ENCODE peak calls at places on chromosome 17, in ten cellular contexts. T, Z, U, B, O, P, G, H, E and I are unnamed samples.

GRCh38 chr17:72661093-72661944 is 431.2 kb downstream of the SLC39A11 start:
- DNase-seq in T (no peak), Z (no peak), U (no peak), B (no peak), O (no peak), P (no peak), G (no peak), H (peak; percentile 97), E (no peak), I (peak; percentile 30)

GRCh38 chr17:31575043-31575442 is 183.6 kb downstream of the RAB11FIP4 start:
- DNase-seq in T (no peak), Z (no peak), U (no peak), B (no peak), O (no peak), P (no peak), G (no peak), H (no peak), E (no peak), I (no peak)

GRCh38 chr17:42153919-42154491 is 784 bp downstream of the RAB5C start:
- DNase-seq in T (no peak), Z (peak; percentile 48), U (no peak), B (no peak), O (no peak), P (peak; percentile 29), G (peak; percentile 29), H (no peak), E (no peak), I (no peak)

GRCh38 chr17:5584971-5585794 is 874 bp upstream of the NLRP1 start:
- DNase-seq in T (no peak), Z (no peak), U (no peak), B (no peak), O (no peak), P (no peak), G (peak; percentile 89), H (no peak), E (no peak), I (no peak)

GRCh38 chr17:64146418-64147109 is 16.6 kb upstream of the ERN1 start:
- DNase-seq in T (peak; percentile 93), Z (peak; percentile 80), U (peak; percentile 68), B (peak; percentile 64), O (peak; percentile 65), P (peak; percentile 79), G (peak; percentile 72), H (no peak), E (peak; percentile 65), I (peak; percentile 72)

GRCh38 chr17:34204402-34204801 is 50.7 kb upstream of the CCL2 start:
- DNase-seq in T (no peak), Z (no peak), U (no peak), B (no peak), O (no peak), P (no peak), G (no peak), H (no peak), E (no peak), I (no peak)

GRCh38 chr17:68646626-68647526 is 45.7 kb upstream of the FAM20A start:
- DNase-seq in T (no peak), Z (no peak), U (no peak), B (no peak), O (no peak), P (no peak), G (no peak), H (no peak), E (peak; percentile 60), I (no peak)

GRCh38 chr17:28684963-28685362 is 23.0 kb downstream of the SUPT6H start:
- DNase-seq in T (peak; percentile 48), Z (peak; percentile 92), U (no peak), B (peak; percentile 23), O (peak; percentile 35), P (peak; percentile 67), G (peak; percentile 16), H (no peak), E (no peak), I (no peak)

GRCh38 chr17:36089888-36090836 is at the start of gene CCL3:
- DNase-seq in T (no peak), Z (peak; percentile 54), U (no peak), B (peak; percentile 28), O (no peak), P (no peak), G (no peak), H (no peak), E (no peak), I (no peak)

GRCh38 chr17:67570797-67571196 is 146.9 kb upstream of the NOL11 start:
- DNase-seq in T (no peak), Z (no peak), U (no peak), B (no peak), O (no peak), P (no peak), G (no peak), H (no peak), E (no peak), I (no peak)

GRCh38 chr17:75776399-75777242 is 8.0 kb upstream of the UNK start:
- DNase-seq in T (peak; percentile 84), Z (peak; percentile 33), U (no peak), B (no peak), O (no peak), P (no peak), G (no peak), H (no peak), E (no peak), I (no peak)

GRCh38 chr17:50059256-50059655 is 3.3 kb downstream of the ITGA3 start:
- DNase-seq in T (no peak), Z (no peak), U (peak; percentile 22), B (no peak), O (no peak), P (peak; percentile 85), G (no peak), H (no peak), E (peak; percentile 64), I (no peak)

GRCh38 chr17:76848670-76849069 is 19.5 kb upstream of the MGAT5B start:
- DNase-seq in T (no peak), Z (no peak), U (no peak), B (no peak), O (no peak), P (no peak), G (no peak), H (no peak), E (no peak), I (no peak)
- TF ChIP-seq POLR2A in T (no peak), Z (no peak), U (no peak), B (no peak), O (no peak), P (no peak), G (no peak), H (no peak), E (no peak), I (no peak)

DNA sequence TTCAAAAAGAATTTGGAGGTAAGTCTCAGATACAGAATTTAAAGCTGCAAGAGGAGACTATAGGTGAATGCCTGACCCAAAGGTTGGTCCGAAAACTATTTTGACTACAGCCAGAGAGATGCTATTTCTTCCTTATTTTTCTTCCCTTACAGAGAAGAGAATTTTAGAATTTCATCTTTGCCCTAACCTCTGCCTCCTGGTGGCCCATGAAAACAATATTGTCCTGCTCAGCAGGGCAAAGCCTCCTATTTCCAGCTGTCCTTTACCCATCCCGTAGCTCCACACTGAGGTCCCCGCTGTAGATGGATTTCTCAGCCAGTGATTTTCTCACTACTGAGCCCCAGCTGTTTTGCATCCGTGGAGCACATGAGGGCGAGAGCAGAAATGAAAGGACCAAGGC is 24.6 kb downstream of the HOXB1 start:
- DNase-seq in T (no peak), Z (no peak), U (no peak), B (no peak), O (no peak), P (no peak), G (no peak), H (no peak), E (no peak), I (no peak)
- TF ChIP-seq CTCF in T (no peak), Z (no peak), U (no peak), B (no peak), O (no peak), P (no peak), G (no peak), H (peak; percentile 37), E (no peak), I (no peak)

GRCh38 chr17:8608001-8608400 is 22.5 kb downstream of the MYH10 start:
- DNase-seq in T (no peak), Z (no peak), U (no peak), B (no peak), O (no peak), P (no peak), G (no peak), H (no peak), E (no peak), I (no peak)

GRCh38 chr17:8599351-8600011 is 31.0 kb downstream of the MYH10 start:
- DNase-seq in T (no peak), Z (no peak), U (no peak), B (no peak), O (no peak), P (no peak), G (no peak), H (no peak), E (no peak), I (no peak)

GRCh38 chr17:8606415-8606814 is 24.1 kb downstream of the MYH10 start:
- DNase-seq in T (no peak), Z (no peak), U (no peak), B (no peak), O (no peak), P (no peak), G (no peak), H (no peak), E (no peak), I (no peak)

GRCh38 chr17:8598913-8599312 is 31.6 kb downstream of the MYH10 start:
- DNase-seq in T (no peak), Z (no peak), U (no peak), B (no peak), O (no peak), P (no peak), G (no peak), H (no peak), E (no peak), I (no peak)

GRCh38 chr17:8602679-8603078 is 27.8 kb downstream of the MYH10 start:
- DNase-seq in T (no peak), Z (no peak), U (no peak), B (no peak), O (no peak), P (no peak), G (no peak), H (no peak), E (no peak), I (no peak)
- TF ChIP-seq POLR2A in T (no peak), Z (no peak), U (no peak), B (no peak), O (no peak), P (no peak), G (no peak), H (no peak), E (no peak), I (no peak)

DNA sequence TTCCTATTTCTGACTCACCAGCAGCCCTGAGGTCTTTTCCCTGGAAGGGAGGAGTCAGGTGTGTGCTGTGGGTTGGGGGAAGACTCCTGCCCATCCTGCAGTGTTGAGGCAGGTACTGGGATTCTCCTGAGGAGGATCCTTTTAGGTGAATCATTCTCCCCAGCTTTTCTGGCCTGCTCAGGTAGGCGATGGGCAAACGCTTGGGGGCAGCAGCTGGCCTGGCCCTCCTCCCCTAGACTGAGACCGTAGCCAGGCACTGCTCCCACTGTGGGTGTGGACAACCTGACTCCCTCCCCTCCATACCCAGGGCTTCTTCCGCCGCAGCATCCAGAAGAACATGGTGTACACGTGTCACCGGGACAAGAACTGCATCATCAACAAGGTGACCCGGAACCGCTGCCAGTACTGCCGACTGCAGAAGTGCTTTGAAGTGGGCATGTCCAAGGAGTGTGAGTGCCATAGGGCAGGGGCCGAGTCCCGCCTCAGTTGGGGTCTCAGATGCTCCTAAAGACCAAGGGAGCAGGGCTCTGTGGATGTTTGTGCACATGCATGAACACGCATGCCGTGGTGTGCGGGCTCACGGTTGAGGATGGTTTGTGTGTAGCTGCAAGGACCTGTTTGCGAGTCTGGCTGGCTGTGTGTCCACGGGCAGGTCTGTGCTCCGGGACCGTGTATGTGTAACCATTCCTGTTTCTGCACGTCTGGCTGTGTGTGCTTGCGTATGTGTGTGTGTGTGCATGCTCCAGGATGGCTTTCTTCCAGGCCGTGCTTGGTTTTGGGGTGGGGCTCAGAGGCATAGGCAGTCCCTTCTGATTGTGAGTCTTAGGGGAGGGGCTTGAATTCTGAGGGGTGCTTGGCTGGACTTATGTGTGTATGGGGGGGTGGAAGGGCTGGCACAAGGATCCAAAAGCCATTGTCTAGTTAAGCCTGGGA is 14.8 kb downstream of the GJD3 start:
- DNase-seq in T (no peak), Z (no peak), U (no peak), B (no peak), O (peak; percentile 25), P (peak; percentile 85), G (peak; percentile 38), H (no peak), E (peak; percentile 63), I (no peak)
- TF ChIP-seq CTCF in T (no peak), Z (no peak), U (no peak), B (no peak), O (no peak), P (no peak), G (no peak), H (no peak), E (no peak), I (no peak)